ENCODE peak calls at places on chromosomes 12 and 14, in five cellular contexts. Z is adrenal gland, F is left lung, M is endodermal cell, A is pancreas. W is an unnamed sample.
A peak's percentile ranks its signal among the peaks of the same experiment; 100 is the strongest.

GRCh38 chr14:53360821-53361220 is 207.7 kb upstream of the DDHD1 start:
- DNase-seq in Z (no peak), F (no peak), M (no peak), A (no peak), W (no peak)

GRCh38 chr14:76056128-76056527 is 70.6 kb downstream of the IFT43 start:
- DNase-seq in Z (no peak), F (no peak), M (no peak), A (no peak), W (no peak)

GRCh38 chr14:76826122-76826521 is at the start of gene LRRC74A:
- DNase-seq in Z (no peak), F (no peak), M (no peak), A (no peak), W (no peak)

GRCh38 chr12:7642876-7643309 is 22.8 kb downstream of the APOBEC1 start:
- DNase-seq in Z (no peak), F (no peak), M (no peak), A (no peak), W (no peak)

GRCh38 chr14:103448097-103448496 is 62.9 kb downstream of the MARK3 start:
- DNase-seq in Z (no peak), F (no peak), M (no peak), A (no peak), W (no peak)

GRCh38 chr12:32926963-32927362 is 30.4 kb upstream of the PKP2 start:
- DNase-seq in Z (no peak), F (no peak), M (no peak), A (no peak), W (no peak)

GRCh38 chr12:40684986-40685385 is 7.3 kb upstream of the CNTN1 start:
- DNase-seq in Z (no peak), F (no peak), M (no peak), A (no peak), W (no peak)

GRCh38 chr14:89000007-89000942 is 175.8 kb downstream of the TTC8 start:
- DNase-seq in Z (peak; percentile 93), F (peak; percentile 72), M (peak; percentile 73), A (peak; percentile 23), W (peak; percentile 99)

GRCh38 chr12:96500686-96501085 is 11.3 kb downstream of the CFAP54 start:
- DNase-seq in Z (no peak), F (no peak), M (no peak), A (no peak), W (no peak)

GRCh38 chr12:68587448-68587873 is 23.2 kb upstream of the RAP1B start:
- DNase-seq in Z (no peak), F (no peak), M (no peak), A (no peak), W (no peak)

GRCh38 chr14:62614117-62614516 is 431.1 kb downstream of the KCNH5 start:
- DNase-seq in Z (no peak), F (no peak), M (no peak), A (no peak), W (no peak)

GRCh38 chr12:9120487-9121184 is 4.9 kb upstream of the A2M start:
- DNase-seq in Z (no peak), F (no peak), M (no peak), A (no peak), W (no peak)

GRCh38 chr12:96219700-96220206 is 25.6 kb downstream of the ELK3 start:
- DNase-seq in Z (no peak), F (peak; percentile 89), M (peak; percentile 72), A (no peak), W (no peak)

GRCh38 chr14:55097894-55098560 is 31.0 kb upstream of the LGALS3 start:
- DNase-seq in Z (no peak), F (peak; percentile 77), M (no peak), A (no peak), W (no peak)

GRCh38 chr14:82720931-82721330 is 1187.3 kb upstream of the SEL1L start:
- DNase-seq in Z (no peak), F (peak; percentile 34), M (peak; percentile 52), A (no peak), W (no peak)

GRCh38 chr14:68471029-68471963 is 321.6 kb downstream of the ZFP36L1 start:
- DNase-seq in Z (no peak), F (no peak), M (peak; percentile 66), A (peak; percentile 62), W (no peak)

GRCh38 chr12:15684896-15685658 is 104.1 kb downstream of the EPS8 start:
- DNase-seq in Z (no peak), F (no peak), M (no peak), A (no peak), W (no peak)

GRCh38 chr12:98416845-98417244 is 98.5 kb upstream of the TMPO start:
- DNase-seq in Z (no peak), F (no peak), M (no peak), A (no peak), W (no peak)

GRCh38 chr12:115010324-115010995 is 326.5 kb upstream of the TBX3 start:
- DNase-seq in Z (no peak), F (no peak), M (no peak), A (no peak), W (no peak)

GRCh38 chr14:77139540-77140342 is 1.9 kb downstream of the ZDHHC22 start:
- DNase-seq in Z (no peak), F (no peak), M (peak; percentile 95), A (peak; percentile 28), W (no peak)

GRCh38 chr12:50354908-50355307 is 41.5 kb downstream of the FAM186A start:
- DNase-seq in Z (no peak), F (no peak), M (no peak), A (no peak), W (no peak)

GRCh38 chr12:45468751-45469615 is 253.1 kb downstream of the ANO6 start:
- DNase-seq in Z (no peak), F (no peak), M (no peak), A (no peak), W (no peak)

GRCh38 chr12:124655317-124656213 is 88.2 kb upstream of the NCOR2 start:
- DNase-seq in Z (peak; percentile 79), F (peak; percentile 76), M (peak; percentile 97), A (peak; percentile 33), W (peak; percentile 73)

GRCh38 chr12:11713202-11713601 is 63.7 kb downstream of the ETV6 start:
- DNase-seq in Z (no peak), F (no peak), M (no peak), A (no peak), W (no peak)

GRCh38 chr14:35814371-35815005 is 5.4 kb upstream of the RALGAPA1 start:
- DNase-seq in Z (peak; percentile 51), F (peak; percentile 51), M (peak; percentile 91), A (peak; percentile 57), W (peak; percentile 26)

GRCh38 chr12:29783773-29784666 is at the start of gene TMTC1:
- DNase-seq in Z (peak; percentile 73), F (peak; percentile 64), M (peak; percentile 95), A (peak; percentile 43), W (no peak)
- H3K4me3 ChIP-seq in Z (peak within 1 kb of the TSS; percentile 90), F (peak within 1 kb of the TSS; percentile 52), M (peak within 1 kb of the TSS; percentile 86), A (peak within 1 kb of the TSS; percentile 38), W (peak within 1 kb of the TSS; percentile 38)

DNA sequence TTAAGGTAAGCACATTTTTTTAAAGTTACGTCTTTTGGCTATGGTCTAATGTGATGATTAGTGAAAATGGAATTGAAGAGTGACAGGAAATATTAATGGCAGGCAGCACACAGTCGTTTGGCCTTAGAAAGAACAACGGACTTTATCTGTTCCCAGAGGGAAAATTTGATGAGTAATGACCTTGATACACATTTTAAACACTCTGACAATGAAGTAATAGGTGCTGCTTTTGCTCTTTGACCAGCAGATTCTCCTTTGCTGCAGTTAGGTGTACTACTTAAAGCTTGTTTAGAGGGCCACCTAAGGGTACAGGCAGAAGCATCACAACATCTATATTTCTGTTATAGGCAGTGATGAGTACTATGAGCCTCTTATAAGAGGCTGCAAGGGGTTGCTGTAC is 27.1 kb upstream of the RNU6-8 start:
- DNase-seq in Z (peak; percentile 29), F (no peak), M (no peak), A (no peak), W (no peak)
- TF ChIP-seq CTCF in Z (no peak), F (no peak), M (no peak), A (no peak), W (no peak)

GRCh38 chr12:77865178-77865577 is 34.5 kb downstream of the NAV3 start:
- DNase-seq in Z (no peak), F (no peak), M (no peak), A (no peak), W (no peak)
- H3K4me3 ChIP-seq in Z (no peak overlapping the region), F (no peak overlapping the region), M (no peak overlapping the region), A (no peak overlapping the region), W (no peak overlapping the region)

DNA sequence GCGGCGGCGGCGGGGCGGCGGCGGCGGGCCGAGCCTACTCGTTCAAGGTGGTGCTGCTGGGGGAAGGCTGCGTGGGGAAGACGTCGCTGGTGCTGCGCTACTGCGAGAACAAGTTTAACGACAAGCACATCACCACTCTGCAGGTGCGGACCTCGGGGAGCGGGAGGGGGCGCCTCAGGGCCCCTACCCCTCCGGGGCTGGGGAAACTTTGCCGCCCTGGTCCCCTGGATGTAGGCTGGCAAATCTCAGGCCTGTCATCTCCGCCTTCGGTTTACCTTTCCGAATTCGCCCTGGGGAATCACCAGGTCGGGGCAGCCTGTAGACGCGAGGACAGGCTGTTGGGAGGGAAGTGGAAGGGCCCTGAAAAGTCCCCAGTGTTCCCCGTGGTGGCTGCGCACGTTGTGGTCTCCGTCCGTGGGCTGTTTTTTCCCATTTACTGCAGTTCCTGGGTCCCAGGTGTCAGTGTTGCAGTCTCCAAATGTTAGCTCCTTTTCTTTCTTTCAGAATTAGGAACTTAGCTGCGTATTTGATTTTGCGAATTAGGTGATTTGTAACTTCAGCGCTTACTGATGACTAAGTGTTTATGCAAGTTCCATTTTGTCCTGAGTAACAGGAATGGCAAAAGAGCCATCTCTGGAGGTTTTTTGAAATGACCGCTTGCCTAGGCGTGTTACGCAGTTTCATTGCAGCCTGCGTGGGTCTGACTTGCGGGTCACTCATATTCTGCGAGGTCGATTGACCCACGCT is 656 bp downstream of the RAB21 start:
- DNase-seq in Z (peak; percentile 70), F (peak; percentile 49), M (no peak), A (peak; percentile 51), W (no peak)
- TF ChIP-seq CTCF in Z (no peak), F (no peak), M (no peak), A (no peak), W (no peak)

GRCh38 chr12:29395356-29395755 is 14.4 kb upstream of the ERGIC2 start:
- DNase-seq in Z (no peak), F (no peak), M (no peak), A (no peak), W (no peak)

GRCh38 chr12:29389295-29389919 is 8.4 kb upstream of the ERGIC2 start:
- DNase-seq in Z (no peak), F (no peak), M (no peak), A (no peak), W (no peak)
- H3K4me3 ChIP-seq in Z (no peak overlapping the region), F (peak overlapping the region; percentile 2), M (no peak overlapping the region), A (no peak overlapping the region), W (no peak overlapping the region)

GRCh38 chr14:61252354-61253063 is 28.6 kb downstream of the TMEM30B start:
- DNase-seq in Z (peak; percentile 83), F (peak; percentile 71), M (peak; percentile 92), A (peak; percentile 75), W (peak; percentile 91)
- TF ChIP-seq CTCF in Z (peak; percentile 88), F (peak; percentile 78), M (peak; percentile 95), A (peak; percentile 37), W (peak; percentile 89)

GRCh38 chr12:119179335-119180021 is 747 bp downstream of the HSPB8 start:
- DNase-seq in Z (peak; percentile 56), F (peak; percentile 61), M (peak; percentile 94), A (peak; percentile 52), W (no peak)
- H3K4me3 ChIP-seq in Z (peak overlapping the region; percentile 60), F (peak overlapping the region; percentile 67), M (peak overlapping the region; percentile 73), A (peak overlapping the region; percentile 6), W (peak overlapping the region; percentile 21)